ENCODE peak calls at places on chromosomes 3 and 15, in five cellular contexts. V is kidney; S is mesothelial cell of epicardium; N is stimulated activated CD4-positive, alpha-beta T cell treated with anti-CD3 and anti-CD28 coated beads, Interleukin-1b, Interleukin-23, amount 100 ng/mL, for 4 hours; K is GM20000. O is an unnamed sample.

GRCh38 chr3:43034911-43035310 is 55.8 kb downstream of the GASK1A start:
- DNase-seq in V (no peak), S (no peak), K (no peak), N (no peak), O (no peak)

GRCh38 chr3:139695007-139695406 is 17.2 kb upstream of the NMNAT3 start:
- DNase-seq in S (no peak), V (no peak), N (no peak), K (no peak), O (no peak)

GRCh38 chr15:75149911-75150709 is 51.6 kb upstream of the C15orf39 start:
- DNase-seq in V (no peak), S (no peak), K (no peak), N (no peak), O (no peak)

GRCh38 chr3:186784820-186785516 is 1.6 kb downstream of the EIF4A2 start:
- DNase-seq in V (no peak), S (no peak), N (no peak), K (no peak), O (no peak)

GRCh38 chr3:127090218-127091160 is 102.4 kb upstream of the PRR23E start:
- DNase-seq in N (no peak), S (no peak), V (peak), K (no peak), O (no peak)

GRCh38 chr15:64842986-64843561 is 1.4 kb downstream of the PLEKHO2 start:
- DNase-seq in K (peak), V (no peak), S (no peak), N (no peak), O (no peak)

GRCh38 chr3:67580430-67581000 is 73.9 kb downstream of the SUCLG2 start:
- DNase-seq in S (no peak), K (no peak), V (no peak), N (no peak), O (no peak)

GRCh38 chr3:146581877-146582508 is 23.2 kb downstream of the PLSCR5 start:
- DNase-seq in N (no peak), V (no peak), K (no peak), S (no peak), O (no peak)

GRCh38 chr15:66222273-66223198 is 31.0 kb downstream of the MEGF11 start:
- DNase-seq in S (no peak), V (no peak), N (no peak), K (no peak), O (no peak)

GRCh38 chr3:53506110-53506762 is 11.8 kb downstream of the CACNA1D start:
- DNase-seq in K (no peak), S (no peak), N (no peak), V (no peak), O (no peak)

GRCh38 chr15:80567721-80568157 is 127.4 kb upstream of the ABHD17C start:
- DNase-seq in K (peak), S (no peak), N (no peak), V (no peak), O (peak)

GRCh38 chr15:51692154-51692553 is 10.9 kb downstream of the SCG3 start:
- DNase-seq in N (no peak), K (no peak), V (no peak), S (no peak), O (no peak)

GRCh38 chr15:58307313-58307961 is 124.4 kb upstream of the LIPC start:
- DNase-seq in K (no peak), S (no peak), N (no peak), V (no peak), O (peak)

GRCh38 chr3:133379926-133380325 is 19.9 kb upstream of the BFSP2 start:
- DNase-seq in S (no peak), N (no peak), V (no peak), K (no peak), O (no peak)

GRCh38 chr15:99481406-99481805 is 84.4 kb upstream of the MEF2A start:
- DNase-seq in V (no peak), K (no peak), S (no peak), N (no peak), O (no peak)

GRCh38 chr3:44284949-44285348 is 43.3 kb downstream of the TOPAZ1 start:
- DNase-seq in S (no peak), K (no peak), N (no peak), V (no peak), O (no peak)

GRCh38 chr3:36560685-36561084 is 180.4 kb downstream of the STAC start:
- DNase-seq in K (no peak), N (no peak), V (no peak), S (no peak), O (no peak)

GRCh38 chr3:66854752-66855151 is 143.4 kb upstream of the KBTBD8 start:
- DNase-seq in K (no peak), N (no peak), V (no peak), S (no peak), O (no peak)

GRCh38 chr15:92770641-92771040 is 115.1 kb upstream of the FAM174B start:
- DNase-seq in K (no peak), S (no peak), V (no peak), N (no peak), O (no peak)

GRCh38 chr15:25481208-25481862 is 42.5 kb upstream of the UBE3A start:
- DNase-seq in S (no peak), N (no peak), V (no peak), K (no peak), O (no peak)

GRCh38 chr3:166554006-166554405 is 716.8 kb upstream of the BCHE start:
- DNase-seq in K (no peak), V (no peak), N (no peak), S (no peak), O (no peak)

GRCh38 chr15:89632563-89633430 is 22.5 kb downstream of the KIF7 start:
- DNase-seq in V (peak), K (no peak), S (no peak), N (no peak), O (no peak)

GRCh38 chr3:72591522-72592421 is 256.5 kb downstream of the SHQ1 start:
- DNase-seq in S (no peak), K (no peak), N (no peak), V (peak), O (no peak)

GRCh38 chr3:112776000-112776399 is 70.7 kb downstream of the CD200R1L start:
- DNase-seq in K (no peak), S (no peak), V (no peak), N (no peak), O (no peak)

GRCh38 chr3:104066658-104067057 is 1300.1 kb upstream of the ALCAM start:
- DNase-seq in S (no peak), K (no peak), V (no peak), N (no peak), O (no peak)

GRCh38 chr3:60046212-60046611 is 996.4 kb upstream of the CFAP20DC start:
- DNase-seq in K (no peak), S (no peak), N (no peak), V (no peak), O (no peak)

GRCh38 chr15:52872036-52872818 is 82.1 kb upstream of the ONECUT1 start:
- DNase-seq in V (no peak), K (no peak), N (no peak), S (no peak), O (no peak)

GRCh38 chr3:159854500-159855124 is 134.0 kb upstream of the IL12A start:
- DNase-seq in V (no peak), K (no peak), N (no peak), S (no peak), O (no peak)

GRCh38 chr3:123424999-123425386 is 23.9 kb downstream of the ADCY5 start:
- DNase-seq in S (no peak), K (no peak), V (no peak), N (no peak), O (no peak)

GRCh38 chr3:13587442-13587841 is 38.5 kb downstream of the FBLN2 start:
- DNase-seq in N (no peak), V (no peak), K (no peak), S (no peak), O (no peak)

GRCh38 chr3:111284485-111285187 is 213.0 kb downstream of the NECTIN3 start:
- DNase-seq in V (no peak), K (no peak), N (no peak), S (no peak), O (peak)

GRCh38 chr3:69938061-69938460 is 61.5 kb upstream of the SAMMSON start:
- DNase-seq in N (no peak), K (no peak), V (no peak), S (no peak), O (no peak)

GRCh38 chr15:68317281-68318007 is 39.9 kb downstream of the FEM1B start:
- DNase-seq in S (no peak), V (peak), K (no peak), N (no peak), O (no peak)

GRCh38 chr15:98942966-98943584 is 64.5 kb downstream of the PGPEP1L start:
- DNase-seq in K (no peak), V (no peak), S (no peak), N (no peak), O (no peak)

GRCh38 chr3:172915911-172916514 is 165.5 kb downstream of the ECT2 start:
- DNase-seq in S (no peak), K (no peak), V (no peak), N (no peak), O (no peak)

GRCh38 chr3:110646496-110646895 is 425.1 kb upstream of the NECTIN3 start:
- DNase-seq in N (no peak), S (no peak), K (no peak), V (no peak), O (no peak)

GRCh38 chr3:72375237-72376154 is 472.7 kb downstream of the SHQ1 start:
- DNase-seq in S (no peak), V (no peak), K (peak), N (peak), O (peak)

GRCh38 chr15:80115021-80115420 is 37.8 kb upstream of the FAH start:
- DNase-seq in K (no peak), V (no peak), N (no peak), S (no peak), O (no peak)

O was measured in Jurkat, Clone E6-1.